ENCODE peak calls at places on chromosomes 4 and X, in six cellular contexts. One of them, this sample, is unnamed.

GRCh38 chr4:173835863-173836262 is 305.8 kb upstream of the HAND2 start:
- DNase-seq in H9: peak; percentile 35
- DNase-seq in activated CD4-positive, alpha-beta T cell treated with anti-CD3 and anti-CD28 coated beads, Interleukin-2, amount 10 ng/mL, durations not matched to agents 7 days and 5 days: no peak
- DNase-seq in NCI-H1417: peak; percentile 64
- DNase-seq in lung microvascular endothelial cell: no peak
- DNase-seq in D341Med: no peak
- DNase-seq in this sample: peak; percentile 39

GRCh38 chr4:124146071-124146470 is 566.5 kb downstream of the ANKRD50 start:
- DNase-seq in H9: no peak
- DNase-seq in activated CD4-positive, alpha-beta T cell treated with anti-CD3 and anti-CD28 coated beads, Interleukin-2, amount 10 ng/mL, durations not matched to agents 7 days and 5 days: no peak
- DNase-seq in NCI-H1417: no peak
- DNase-seq in lung microvascular endothelial cell: no peak
- DNase-seq in D341Med: no peak
- DNase-seq in this sample: no peak

GRCh38 chrX:12210196-12210815 is 72.0 kb downstream of the FRMPD4 start:
- DNase-seq in H9: no peak
- DNase-seq in activated CD4-positive, alpha-beta T cell treated with anti-CD3 and anti-CD28 coated beads, Interleukin-2, amount 10 ng/mL, durations not matched to agents 7 days and 5 days: no peak
- DNase-seq in NCI-H1417: no peak
- DNase-seq in lung microvascular endothelial cell: no peak
- DNase-seq in D341Med: no peak
- DNase-seq in this sample: no peak

GRCh38 chr4:143083811-143084472 is 100.8 kb upstream of the USP38 start:
- DNase-seq in H9: no peak
- DNase-seq in activated CD4-positive, alpha-beta T cell treated with anti-CD3 and anti-CD28 coated beads, Interleukin-2, amount 10 ng/mL, durations not matched to agents 7 days and 5 days: no peak
- DNase-seq in NCI-H1417: no peak
- DNase-seq in lung microvascular endothelial cell: no peak
- DNase-seq in D341Med: no peak
- DNase-seq in this sample: no peak

GRCh38 chr4:114151-114550 is 10.2 kb upstream of the ZNF718 start:
- DNase-seq in H9: no peak
- DNase-seq in activated CD4-positive, alpha-beta T cell treated with anti-CD3 and anti-CD28 coated beads, Interleukin-2, amount 10 ng/mL, durations not matched to agents 7 days and 5 days: no peak
- DNase-seq in NCI-H1417: no peak
- DNase-seq in lung microvascular endothelial cell: no peak
- DNase-seq in D341Med: no peak
- DNase-seq in this sample: no peak

GRCh38 chr4:114582625-114583024 is 16.0 kb upstream of the UGT8 start:
- DNase-seq in H9: no peak
- DNase-seq in activated CD4-positive, alpha-beta T cell treated with anti-CD3 and anti-CD28 coated beads, Interleukin-2, amount 10 ng/mL, durations not matched to agents 7 days and 5 days: no peak
- DNase-seq in NCI-H1417: no peak
- DNase-seq in lung microvascular endothelial cell: no peak
- DNase-seq in D341Med: no peak
- DNase-seq in this sample: no peak

GRCh38 chrX:53009032-53009431 is 39.6 kb upstream of the GPR173 start:
- DNase-seq in H9: no peak
- DNase-seq in activated CD4-positive, alpha-beta T cell treated with anti-CD3 and anti-CD28 coated beads, Interleukin-2, amount 10 ng/mL, durations not matched to agents 7 days and 5 days: no peak
- DNase-seq in NCI-H1417: no peak
- DNase-seq in lung microvascular endothelial cell: no peak
- DNase-seq in D341Med: no peak
- DNase-seq in this sample: no peak

GRCh38 chr4:25367004-25367621 is 9.9 kb upstream of the ANAPC4 start:
- DNase-seq in H9: no peak
- DNase-seq in activated CD4-positive, alpha-beta T cell treated with anti-CD3 and anti-CD28 coated beads, Interleukin-2, amount 10 ng/mL, durations not matched to agents 7 days and 5 days: peak; percentile 21
- DNase-seq in NCI-H1417: peak; percentile 75
- DNase-seq in lung microvascular endothelial cell: peak; percentile 67
- DNase-seq in D341Med: no peak
- DNase-seq in this sample: no peak

GRCh38 chrX:132294776-132295495 is 75.7 kb upstream of the RAP2C start:
- DNase-seq in H9: no peak
- DNase-seq in activated CD4-positive, alpha-beta T cell treated with anti-CD3 and anti-CD28 coated beads, Interleukin-2, amount 10 ng/mL, durations not matched to agents 7 days and 5 days: no peak
- DNase-seq in NCI-H1417: no peak
- DNase-seq in lung microvascular endothelial cell: no peak
- DNase-seq in D341Med: no peak
- DNase-seq in this sample: no peak

GRCh38 chr4:45078201-45078600 is 351.8 kb upstream of the GNPDA2 start:
- DNase-seq in H9: no peak
- DNase-seq in activated CD4-positive, alpha-beta T cell treated with anti-CD3 and anti-CD28 coated beads, Interleukin-2, amount 10 ng/mL, durations not matched to agents 7 days and 5 days: no peak
- DNase-seq in NCI-H1417: no peak
- DNase-seq in lung microvascular endothelial cell: no peak
- DNase-seq in D341Med: no peak
- DNase-seq in this sample: no peak

GRCh38 chrX:44305921-44306320 is 37.6 kb downstream of the EFHC2 start:
- DNase-seq in H9: no peak
- DNase-seq in activated CD4-positive, alpha-beta T cell treated with anti-CD3 and anti-CD28 coated beads, Interleukin-2, amount 10 ng/mL, durations not matched to agents 7 days and 5 days: no peak
- DNase-seq in NCI-H1417: no peak
- DNase-seq in lung microvascular endothelial cell: no peak
- DNase-seq in D341Med: no peak
- DNase-seq in this sample: no peak

GRCh38 chr4:835148-836002 is 9.4 kb upstream of the CPLX1 start:
- DNase-seq in H9: no peak
- DNase-seq in activated CD4-positive, alpha-beta T cell treated with anti-CD3 and anti-CD28 coated beads, Interleukin-2, amount 10 ng/mL, durations not matched to agents 7 days and 5 days: no peak
- DNase-seq in NCI-H1417: peak; percentile 77
- DNase-seq in lung microvascular endothelial cell: no peak
- DNase-seq in D341Med: no peak
- DNase-seq in this sample: no peak

GRCh38 chr4:129428454-129428853 is 332.5 kb downstream of the C4orf33 start:
- DNase-seq in H9: no peak
- DNase-seq in activated CD4-positive, alpha-beta T cell treated with anti-CD3 and anti-CD28 coated beads, Interleukin-2, amount 10 ng/mL, durations not matched to agents 7 days and 5 days: no peak
- DNase-seq in NCI-H1417: peak; percentile 88
- DNase-seq in lung microvascular endothelial cell: no peak
- DNase-seq in D341Med: no peak
- DNase-seq in this sample: no peak

GRCh38 chrX:26411045-26411444 is 195.1 kb downstream of the MAGEB5 start:
- DNase-seq in H9: no peak
- DNase-seq in activated CD4-positive, alpha-beta T cell treated with anti-CD3 and anti-CD28 coated beads, Interleukin-2, amount 10 ng/mL, durations not matched to agents 7 days and 5 days: no peak
- DNase-seq in NCI-H1417: no peak
- DNase-seq in lung microvascular endothelial cell: no peak
- DNase-seq in D341Med: no peak
- DNase-seq in this sample: peak; percentile 13

GRCh38 chr4:108360857-108361820 is 192.4 kb upstream of the LEF1 start:
- DNase-seq in H9: peak; percentile 47
- DNase-seq in activated CD4-positive, alpha-beta T cell treated with anti-CD3 and anti-CD28 coated beads, Interleukin-2, amount 10 ng/mL, durations not matched to agents 7 days and 5 days: no peak
- DNase-seq in NCI-H1417: peak; percentile 7
- DNase-seq in lung microvascular endothelial cell: no peak
- DNase-seq in D341Med: no peak
- DNase-seq in this sample: peak; percentile 97

GRCh38 chr4:152696764-152697250 is 17.0 kb upstream of the TMEM154 start:
- DNase-seq in H9: no peak
- DNase-seq in activated CD4-positive, alpha-beta T cell treated with anti-CD3 and anti-CD28 coated beads, Interleukin-2, amount 10 ng/mL, durations not matched to agents 7 days and 5 days: peak; percentile 46
- DNase-seq in NCI-H1417: no peak
- DNase-seq in lung microvascular endothelial cell: no peak
- DNase-seq in D341Med: no peak
- DNase-seq in this sample: no peak

GRCh38 chr4:124334119-124334518 is 378.4 kb downstream of the ANKRD50 start:
- DNase-seq in H9: no peak
- DNase-seq in activated CD4-positive, alpha-beta T cell treated with anti-CD3 and anti-CD28 coated beads, Interleukin-2, amount 10 ng/mL, durations not matched to agents 7 days and 5 days: no peak
- DNase-seq in NCI-H1417: peak; percentile 73
- DNase-seq in lung microvascular endothelial cell: peak; percentile 88
- DNase-seq in D341Med: peak; percentile 37
- DNase-seq in this sample: no peak

GRCh38 chr4:8368061-8368481 is 72.5 kb downstream of the ACOX3 start:
- DNase-seq in H9: no peak
- DNase-seq in activated CD4-positive, alpha-beta T cell treated with anti-CD3 and anti-CD28 coated beads, Interleukin-2, amount 10 ng/mL, durations not matched to agents 7 days and 5 days: no peak
- DNase-seq in NCI-H1417: no peak
- DNase-seq in lung microvascular endothelial cell: no peak
- DNase-seq in D341Med: no peak
- DNase-seq in this sample: no peak

GRCh38 chr4:145583191-145583590 is 36.0 kb upstream of the MMAA start:
- DNase-seq in H9: no peak
- DNase-seq in activated CD4-positive, alpha-beta T cell treated with anti-CD3 and anti-CD28 coated beads, Interleukin-2, amount 10 ng/mL, durations not matched to agents 7 days and 5 days: no peak
- DNase-seq in NCI-H1417: no peak
- DNase-seq in lung microvascular endothelial cell: no peak
- DNase-seq in D341Med: no peak
- DNase-seq in this sample: no peak

GRCh38 chrX:41029332-41029731 is 55.9 kb upstream of the USP9X start:
- DNase-seq in H9: no peak
- DNase-seq in activated CD4-positive, alpha-beta T cell treated with anti-CD3 and anti-CD28 coated beads, Interleukin-2, amount 10 ng/mL, durations not matched to agents 7 days and 5 days: no peak
- DNase-seq in NCI-H1417: no peak
- DNase-seq in lung microvascular endothelial cell: no peak
- DNase-seq in D341Med: no peak
- DNase-seq in this sample: no peak

GRCh38 chrX:116657071-116657470 is 194.3 kb upstream of the CT83 start:
- DNase-seq in H9: no peak
- DNase-seq in activated CD4-positive, alpha-beta T cell treated with anti-CD3 and anti-CD28 coated beads, Interleukin-2, amount 10 ng/mL, durations not matched to agents 7 days and 5 days: no peak
- DNase-seq in NCI-H1417: peak; percentile 6
- DNase-seq in lung microvascular endothelial cell: no peak
- DNase-seq in D341Med: no peak
- DNase-seq in this sample: no peak

GRCh38 chr4:172826866-172827265 is 341.7 kb upstream of the GALNT7 start:
- DNase-seq in H9: no peak
- DNase-seq in activated CD4-positive, alpha-beta T cell treated with anti-CD3 and anti-CD28 coated beads, Interleukin-2, amount 10 ng/mL, durations not matched to agents 7 days and 5 days: no peak
- DNase-seq in NCI-H1417: peak; percentile 6
- DNase-seq in lung microvascular endothelial cell: no peak
- DNase-seq in D341Med: no peak
- DNase-seq in this sample: no peak

GRCh38 chr4:121462660-121463261 is 81.9 kb upstream of the QRFPR start:
- DNase-seq in H9: peak; percentile 59
- DNase-seq in activated CD4-positive, alpha-beta T cell treated with anti-CD3 and anti-CD28 coated beads, Interleukin-2, amount 10 ng/mL, durations not matched to agents 7 days and 5 days: peak; percentile 59
- DNase-seq in NCI-H1417: peak; percentile 36
- DNase-seq in lung microvascular endothelial cell: peak; percentile 78
- DNase-seq in D341Med: peak; percentile 51
- DNase-seq in this sample: peak; percentile 70

This sample was measured in ELF-1.